ENCODE peak calls at places on chromosomes 5 and 9, in nine cellular contexts. One of them, this sample, is unnamed.

GRCh38 chr9:5453004-5453403 is 2.7 kb downstream of the CD274 start:
- DNase-seq in AG04449: no peak
- DNase-seq in astrocyte of the spinal cord: no peak
- DNase-seq in stimulated activated CD8-positive, alpha-beta memory T cell treated with anti-CD3 and anti-CD28 coated beads, Interleukin-15, amount 100 ng/mL, for 1 hour: no peak
- DNase-seq in putamen: no peak
- DNase-seq in GM10248: no peak
- DNase-seq in progenitor cell of endocrine pancreas: no peak
- DNase-seq in A549: no peak
- DNase-seq in pons: no peak
- DNase-seq in this sample: no peak

GRCh38 chr9:3477236-3477834 is 48.5 kb downstream of the RFX3 start:
- DNase-seq in AG04449: no peak
- DNase-seq in astrocyte of the spinal cord: no peak
- DNase-seq in stimulated activated CD8-positive, alpha-beta memory T cell treated with anti-CD3 and anti-CD28 coated beads, Interleukin-15, amount 100 ng/mL, for 1 hour: no peak
- DNase-seq in putamen: no peak
- DNase-seq in GM10248: peak; percentile 6
- DNase-seq in progenitor cell of endocrine pancreas: no peak
- DNase-seq in A549: no peak
- DNase-seq in pons: no peak
- DNase-seq in this sample: no peak

GRCh38 chr5:50420343-50420935 is 20.6 kb downstream of the EMB start:
- DNase-seq in AG04449: no peak
- DNase-seq in astrocyte of the spinal cord: no peak
- DNase-seq in stimulated activated CD8-positive, alpha-beta memory T cell treated with anti-CD3 and anti-CD28 coated beads, Interleukin-15, amount 100 ng/mL, for 1 hour: no peak
- DNase-seq in putamen: no peak
- DNase-seq in GM10248: no peak
- DNase-seq in progenitor cell of endocrine pancreas: no peak
- DNase-seq in A549: no peak
- DNase-seq in pons: no peak
- DNase-seq in this sample: no peak

GRCh38 chr9:127158995-127159801 is 36.8 kb upstream of the ANGPTL2 start:
- DNase-seq in AG04449: no peak
- DNase-seq in astrocyte of the spinal cord: peak; percentile 83
- DNase-seq in stimulated activated CD8-positive, alpha-beta memory T cell treated with anti-CD3 and anti-CD28 coated beads, Interleukin-15, amount 100 ng/mL, for 1 hour: no peak
- DNase-seq in putamen: peak; percentile 72
- DNase-seq in GM10248: no peak
- DNase-seq in progenitor cell of endocrine pancreas: no peak
- DNase-seq in A549: peak; percentile 19
- DNase-seq in pons: peak; percentile 85
- DNase-seq in this sample: peak; percentile 88

GRCh38 chr5:150791536-150791935 is 13.0 kb downstream of the SMIM3 start:
- DNase-seq in AG04449: no peak
- DNase-seq in astrocyte of the spinal cord: no peak
- DNase-seq in stimulated activated CD8-positive, alpha-beta memory T cell treated with anti-CD3 and anti-CD28 coated beads, Interleukin-15, amount 100 ng/mL, for 1 hour: no peak
- DNase-seq in putamen: no peak
- DNase-seq in GM10248: no peak
- DNase-seq in progenitor cell of endocrine pancreas: no peak
- DNase-seq in A549: no peak
- DNase-seq in pons: no peak
- DNase-seq in this sample: no peak

GRCh38 chr5:125424851-125425250 is 678.4 kb upstream of the ZNF608 start:
- DNase-seq in AG04449: no peak
- DNase-seq in astrocyte of the spinal cord: no peak
- DNase-seq in stimulated activated CD8-positive, alpha-beta memory T cell treated with anti-CD3 and anti-CD28 coated beads, Interleukin-15, amount 100 ng/mL, for 1 hour: no peak
- DNase-seq in putamen: no peak
- DNase-seq in GM10248: no peak
- DNase-seq in progenitor cell of endocrine pancreas: no peak
- DNase-seq in A549: no peak
- DNase-seq in pons: no peak
- DNase-seq in this sample: no peak

GRCh38 chr5:137218896-137219295 is 280.2 kb downstream of the SPOCK1 start:
- DNase-seq in AG04449: no peak
- DNase-seq in astrocyte of the spinal cord: peak; percentile 14
- DNase-seq in stimulated activated CD8-positive, alpha-beta memory T cell treated with anti-CD3 and anti-CD28 coated beads, Interleukin-15, amount 100 ng/mL, for 1 hour: no peak
- DNase-seq in putamen: no peak
- DNase-seq in GM10248: no peak
- DNase-seq in progenitor cell of endocrine pancreas: no peak
- DNase-seq in A549: no peak
- DNase-seq in pons: no peak
- DNase-seq in this sample: no peak

GRCh38 chr5:93209476-93209875 is 371.5 kb downstream of the NR2F1-AS1 start:
- DNase-seq in AG04449: no peak
- DNase-seq in astrocyte of the spinal cord: no peak
- DNase-seq in stimulated activated CD8-positive, alpha-beta memory T cell treated with anti-CD3 and anti-CD28 coated beads, Interleukin-15, amount 100 ng/mL, for 1 hour: no peak
- DNase-seq in putamen: no peak
- DNase-seq in GM10248: no peak
- DNase-seq in progenitor cell of endocrine pancreas: no peak
- DNase-seq in A549: no peak
- DNase-seq in pons: no peak
- DNase-seq in this sample: no peak

GRCh38 chr9:107504585-107505455 is 15.3 kb upstream of the KLF4 start:
- DNase-seq in AG04449: peak; percentile 49
- DNase-seq in astrocyte of the spinal cord: peak; percentile 90
- DNase-seq in stimulated activated CD8-positive, alpha-beta memory T cell treated with anti-CD3 and anti-CD28 coated beads, Interleukin-15, amount 100 ng/mL, for 1 hour: no peak
- DNase-seq in putamen: no peak
- DNase-seq in GM10248: no peak
- DNase-seq in progenitor cell of endocrine pancreas: no peak
- DNase-seq in A549: peak; percentile 96
- DNase-seq in pons: no peak
- DNase-seq in this sample: peak; percentile 70

GRCh38 chr5:55159763-55160492 is at the start of gene GPX8:
- DNase-seq in AG04449: peak; percentile 59
- DNase-seq in astrocyte of the spinal cord: peak; percentile 94
- DNase-seq in stimulated activated CD8-positive, alpha-beta memory T cell treated with anti-CD3 and anti-CD28 coated beads, Interleukin-15, amount 100 ng/mL, for 1 hour: no peak
- DNase-seq in putamen: no peak
- DNase-seq in GM10248: no peak
- DNase-seq in progenitor cell of endocrine pancreas: no peak
- DNase-seq in A549: peak; percentile 76
- DNase-seq in pons: peak; percentile 50
- DNase-seq in this sample: peak; percentile 84

GRCh38 chr5:91179018-91179417 is 204.1 kb downstream of the ARRDC3 start:
- DNase-seq in AG04449: no peak
- DNase-seq in astrocyte of the spinal cord: no peak
- DNase-seq in stimulated activated CD8-positive, alpha-beta memory T cell treated with anti-CD3 and anti-CD28 coated beads, Interleukin-15, amount 100 ng/mL, for 1 hour: no peak
- DNase-seq in putamen: no peak
- DNase-seq in GM10248: no peak
- DNase-seq in progenitor cell of endocrine pancreas: no peak
- DNase-seq in A549: no peak
- DNase-seq in pons: no peak
- DNase-seq in this sample: no peak

GRCh38 chr9:16718952-16719351 is 151.5 kb downstream of the BNC2 start:
- DNase-seq in AG04449: no peak
- DNase-seq in astrocyte of the spinal cord: no peak
- DNase-seq in stimulated activated CD8-positive, alpha-beta memory T cell treated with anti-CD3 and anti-CD28 coated beads, Interleukin-15, amount 100 ng/mL, for 1 hour: no peak
- DNase-seq in putamen: no peak
- DNase-seq in GM10248: no peak
- DNase-seq in progenitor cell of endocrine pancreas: no peak
- DNase-seq in A549: no peak
- DNase-seq in pons: no peak
- DNase-seq in this sample: no peak

GRCh38 chr5:179226696-179227095 is 118.6 kb downstream of the ADAMTS2 start:
- DNase-seq in AG04449: no peak
- DNase-seq in astrocyte of the spinal cord: no peak
- DNase-seq in stimulated activated CD8-positive, alpha-beta memory T cell treated with anti-CD3 and anti-CD28 coated beads, Interleukin-15, amount 100 ng/mL, for 1 hour: no peak
- DNase-seq in putamen: no peak
- DNase-seq in GM10248: no peak
- DNase-seq in progenitor cell of endocrine pancreas: no peak
- DNase-seq in A549: no peak
- DNase-seq in pons: no peak
- DNase-seq in this sample: no peak

GRCh38 chr5:93582677-93583524 is at the start of gene NR2F1:
- DNase-seq in AG04449: peak; percentile 85
- DNase-seq in astrocyte of the spinal cord: peak; percentile 99
- DNase-seq in stimulated activated CD8-positive, alpha-beta memory T cell treated with anti-CD3 and anti-CD28 coated beads, Interleukin-15, amount 100 ng/mL, for 1 hour: no peak
- DNase-seq in putamen: peak; percentile 68
- DNase-seq in GM10248: no peak
- DNase-seq in progenitor cell of endocrine pancreas: peak; percentile 62
- DNase-seq in A549: peak; percentile 48
- DNase-seq in pons: peak; percentile 83
- DNase-seq in this sample: peak; percentile 94

GRCh38 chr5:131999041-131999440 is 12.4 kb downstream of the ACSL6 start:
- DNase-seq in AG04449: no peak
- DNase-seq in astrocyte of the spinal cord: no peak
- DNase-seq in stimulated activated CD8-positive, alpha-beta memory T cell treated with anti-CD3 and anti-CD28 coated beads, Interleukin-15, amount 100 ng/mL, for 1 hour: no peak
- DNase-seq in putamen: no peak
- DNase-seq in GM10248: no peak
- DNase-seq in progenitor cell of endocrine pancreas: no peak
- DNase-seq in A549: no peak
- DNase-seq in pons: no peak
- DNase-seq in this sample: no peak

GRCh38 chr5:91206734-91207133 is 176.4 kb downstream of the ARRDC3 start:
- DNase-seq in AG04449: no peak
- DNase-seq in astrocyte of the spinal cord: peak; percentile 72
- DNase-seq in stimulated activated CD8-positive, alpha-beta memory T cell treated with anti-CD3 and anti-CD28 coated beads, Interleukin-15, amount 100 ng/mL, for 1 hour: no peak
- DNase-seq in putamen: no peak
- DNase-seq in GM10248: no peak
- DNase-seq in progenitor cell of endocrine pancreas: no peak
- DNase-seq in A549: no peak
- DNase-seq in pons: no peak
- DNase-seq in this sample: peak; percentile 74

GRCh38 chr5:9401786-9402472 is 143.9 kb downstream of the SEMA5A start:
- DNase-seq in AG04449: no peak
- DNase-seq in astrocyte of the spinal cord: no peak
- DNase-seq in stimulated activated CD8-positive, alpha-beta memory T cell treated with anti-CD3 and anti-CD28 coated beads, Interleukin-15, amount 100 ng/mL, for 1 hour: no peak
- DNase-seq in putamen: no peak
- DNase-seq in GM10248: no peak
- DNase-seq in progenitor cell of endocrine pancreas: no peak
- DNase-seq in A549: no peak
- DNase-seq in pons: no peak
- DNase-seq in this sample: no peak

GRCh38 chr5:151048526-151048925 is 28.1 kb downstream of the GPX3 start:
- DNase-seq in AG04449: no peak
- DNase-seq in astrocyte of the spinal cord: no peak
- DNase-seq in stimulated activated CD8-positive, alpha-beta memory T cell treated with anti-CD3 and anti-CD28 coated beads, Interleukin-15, amount 100 ng/mL, for 1 hour: no peak
- DNase-seq in putamen: no peak
- DNase-seq in GM10248: no peak
- DNase-seq in progenitor cell of endocrine pancreas: no peak
- DNase-seq in A549: no peak
- DNase-seq in pons: no peak
- DNase-seq in this sample: peak; percentile 29

GRCh38 chr9:81594415-81594814 is 94.9 kb downstream of the TLE1 start:
- DNase-seq in AG04449: no peak
- DNase-seq in astrocyte of the spinal cord: no peak
- DNase-seq in stimulated activated CD8-positive, alpha-beta memory T cell treated with anti-CD3 and anti-CD28 coated beads, Interleukin-15, amount 100 ng/mL, for 1 hour: no peak
- DNase-seq in putamen: no peak
- DNase-seq in GM10248: no peak
- DNase-seq in progenitor cell of endocrine pancreas: no peak
- DNase-seq in A549: no peak
- DNase-seq in pons: no peak
- DNase-seq in this sample: no peak

GRCh38 chr9:130845901-130846381 is 10.9 kb downstream of the ABL1 start:
- DNase-seq in AG04449: no peak
- DNase-seq in astrocyte of the spinal cord: peak; percentile 89
- DNase-seq in stimulated activated CD8-positive, alpha-beta memory T cell treated with anti-CD3 and anti-CD28 coated beads, Interleukin-15, amount 100 ng/mL, for 1 hour: no peak
- DNase-seq in putamen: no peak
- DNase-seq in GM10248: no peak
- DNase-seq in progenitor cell of endocrine pancreas: no peak
- DNase-seq in A549: peak; percentile 23
- DNase-seq in pons: peak; percentile 73
- DNase-seq in this sample: peak; percentile 70